ENCODE peak calls at places on chromosomes 6 and 20, in eight cellular contexts. One of them, this sample, is unnamed.

GRCh38 chr6:106997392-106998257 is 23.1 kb upstream of the CD24 start:
- DNase-seq in stimulated activated CD4-positive, alpha-beta T cell treated with anti-CD3 and anti-CD28 coated beads, Interleukin-12 subunit alpha, Interleukin-12 subunit beta, amount 100 ng/mL, for 48 hours: peak; percentile 50
- DNase-seq in lower leg skin: no peak
- DNase-seq in NCI-H1092 treated with DMSO at 0.1 percent for 48 hours: peak; percentile 61
- DNase-seq in activated effector memory CD4-positive, alpha-beta T cell treated with anti-CD3 and anti-CD28 coated beads, Interleukin-2, amount 50 U/mL, for 16 hours: peak; percentile 80
- DNase-seq in mammary epithelial cell: peak; percentile 49
- DNase-seq in heart right ventricle: no peak
- DNase-seq in GM10248: peak; percentile 78
- DNase-seq in this sample: no peak

GRCh38 chr6:33112148-33112547 is 36.4 kb downstream of the HLA-DPB1 start:
- DNase-seq in stimulated activated CD4-positive, alpha-beta T cell treated with anti-CD3 and anti-CD28 coated beads, Interleukin-12 subunit alpha, Interleukin-12 subunit beta, amount 100 ng/mL, for 48 hours: no peak
- DNase-seq in lower leg skin: no peak
- DNase-seq in NCI-H1092 treated with DMSO at 0.1 percent for 48 hours: no peak
- DNase-seq in activated effector memory CD4-positive, alpha-beta T cell treated with anti-CD3 and anti-CD28 coated beads, Interleukin-2, amount 50 U/mL, for 16 hours: no peak
- DNase-seq in mammary epithelial cell: peak; percentile 36
- DNase-seq in heart right ventricle: peak; percentile 45
- DNase-seq in GM10248: peak; percentile 83
- DNase-seq in this sample: peak; percentile 43

GRCh38 chr6:127514396-127515227 is 4.5 kb downstream of the MTCL3 start:
- DNase-seq in stimulated activated CD4-positive, alpha-beta T cell treated with anti-CD3 and anti-CD28 coated beads, Interleukin-12 subunit alpha, Interleukin-12 subunit beta, amount 100 ng/mL, for 48 hours: peak; percentile 44
- DNase-seq in lower leg skin: peak; percentile 86
- DNase-seq in NCI-H1092 treated with DMSO at 0.1 percent for 48 hours: peak; percentile 19
- DNase-seq in activated effector memory CD4-positive, alpha-beta T cell treated with anti-CD3 and anti-CD28 coated beads, Interleukin-2, amount 50 U/mL, for 16 hours: peak; percentile 83
- DNase-seq in mammary epithelial cell: peak; percentile 29
- DNase-seq in heart right ventricle: peak; percentile 42
- DNase-seq in GM10248: no peak
- DNase-seq in this sample: peak; percentile 57

GRCh38 chr20:21521596-21522478 is 8.0 kb upstream of the NKX2-2 start:
- DNase-seq in stimulated activated CD4-positive, alpha-beta T cell treated with anti-CD3 and anti-CD28 coated beads, Interleukin-12 subunit alpha, Interleukin-12 subunit beta, amount 100 ng/mL, for 48 hours: no peak
- DNase-seq in lower leg skin: no peak
- DNase-seq in NCI-H1092 treated with DMSO at 0.1 percent for 48 hours: peak; percentile 32
- DNase-seq in activated effector memory CD4-positive, alpha-beta T cell treated with anti-CD3 and anti-CD28 coated beads, Interleukin-2, amount 50 U/mL, for 16 hours: no peak
- DNase-seq in mammary epithelial cell: no peak
- DNase-seq in heart right ventricle: no peak
- DNase-seq in GM10248: no peak
- DNase-seq in this sample: no peak

GRCh38 chr6:91476000-91476399 is 889.1 kb upstream of the MAP3K7 start:
- DNase-seq in stimulated activated CD4-positive, alpha-beta T cell treated with anti-CD3 and anti-CD28 coated beads, Interleukin-12 subunit alpha, Interleukin-12 subunit beta, amount 100 ng/mL, for 48 hours: no peak
- DNase-seq in lower leg skin: no peak
- DNase-seq in NCI-H1092 treated with DMSO at 0.1 percent for 48 hours: no peak
- DNase-seq in activated effector memory CD4-positive, alpha-beta T cell treated with anti-CD3 and anti-CD28 coated beads, Interleukin-2, amount 50 U/mL, for 16 hours: no peak
- DNase-seq in mammary epithelial cell: peak; percentile 27
- DNase-seq in heart right ventricle: no peak
- DNase-seq in GM10248: peak; percentile 8
- DNase-seq in this sample: no peak

GRCh38 chr6:99606670-99607415 is at the start of gene PRDM13:
- DNase-seq in stimulated activated CD4-positive, alpha-beta T cell treated with anti-CD3 and anti-CD28 coated beads, Interleukin-12 subunit alpha, Interleukin-12 subunit beta, amount 100 ng/mL, for 48 hours: no peak
- DNase-seq in lower leg skin: no peak
- DNase-seq in NCI-H1092 treated with DMSO at 0.1 percent for 48 hours: peak; percentile 9
- DNase-seq in activated effector memory CD4-positive, alpha-beta T cell treated with anti-CD3 and anti-CD28 coated beads, Interleukin-2, amount 50 U/mL, for 16 hours: no peak
- DNase-seq in mammary epithelial cell: no peak
- DNase-seq in heart right ventricle: no peak
- DNase-seq in GM10248: no peak
- DNase-seq in this sample: no peak

GRCh38 chr20:2167122-2167521 is 65.5 kb downstream of the STK35 start:
- DNase-seq in stimulated activated CD4-positive, alpha-beta T cell treated with anti-CD3 and anti-CD28 coated beads, Interleukin-12 subunit alpha, Interleukin-12 subunit beta, amount 100 ng/mL, for 48 hours: no peak
- DNase-seq in lower leg skin: peak; percentile 10
- DNase-seq in NCI-H1092 treated with DMSO at 0.1 percent for 48 hours: no peak
- DNase-seq in activated effector memory CD4-positive, alpha-beta T cell treated with anti-CD3 and anti-CD28 coated beads, Interleukin-2, amount 50 U/mL, for 16 hours: no peak
- DNase-seq in mammary epithelial cell: no peak
- DNase-seq in heart right ventricle: no peak
- DNase-seq in GM10248: no peak
- DNase-seq in this sample: no peak

GRCh38 chr6:155171109-155171746 is 92.6 kb upstream of the CLDN20 start:
- DNase-seq in stimulated activated CD4-positive, alpha-beta T cell treated with anti-CD3 and anti-CD28 coated beads, Interleukin-12 subunit alpha, Interleukin-12 subunit beta, amount 100 ng/mL, for 48 hours: peak; percentile 79
- DNase-seq in lower leg skin: peak; percentile 93
- DNase-seq in NCI-H1092 treated with DMSO at 0.1 percent for 48 hours: no peak
- DNase-seq in activated effector memory CD4-positive, alpha-beta T cell treated with anti-CD3 and anti-CD28 coated beads, Interleukin-2, amount 50 U/mL, for 16 hours: peak; percentile 94
- DNase-seq in mammary epithelial cell: peak; percentile 90
- DNase-seq in heart right ventricle: peak; percentile 55
- DNase-seq in GM10248: peak; percentile 81
- DNase-seq in this sample: no peak

GRCh38 chr6:14088600-14089168 is 28.9 kb upstream of the CD83 start:
- DNase-seq in stimulated activated CD4-positive, alpha-beta T cell treated with anti-CD3 and anti-CD28 coated beads, Interleukin-12 subunit alpha, Interleukin-12 subunit beta, amount 100 ng/mL, for 48 hours: no peak
- DNase-seq in lower leg skin: no peak
- DNase-seq in NCI-H1092 treated with DMSO at 0.1 percent for 48 hours: no peak
- DNase-seq in activated effector memory CD4-positive, alpha-beta T cell treated with anti-CD3 and anti-CD28 coated beads, Interleukin-2, amount 50 U/mL, for 16 hours: no peak
- DNase-seq in mammary epithelial cell: peak; percentile 17
- DNase-seq in heart right ventricle: no peak
- DNase-seq in GM10248: no peak
- DNase-seq in this sample: no peak

GRCh38 chr20:10522328-10522727 is 87.2 kb downstream of the SLX4IP start:
- DNase-seq in stimulated activated CD4-positive, alpha-beta T cell treated with anti-CD3 and anti-CD28 coated beads, Interleukin-12 subunit alpha, Interleukin-12 subunit beta, amount 100 ng/mL, for 48 hours: no peak
- DNase-seq in lower leg skin: no peak
- DNase-seq in NCI-H1092 treated with DMSO at 0.1 percent for 48 hours: no peak
- DNase-seq in activated effector memory CD4-positive, alpha-beta T cell treated with anti-CD3 and anti-CD28 coated beads, Interleukin-2, amount 50 U/mL, for 16 hours: no peak
- DNase-seq in mammary epithelial cell: no peak
- DNase-seq in heart right ventricle: no peak
- DNase-seq in GM10248: no peak
- DNase-seq in this sample: no peak

GRCh38 chr20:43508604-43509040 is 1.1 kb downstream of the L3MBTL1 start:
- DNase-seq in stimulated activated CD4-positive, alpha-beta T cell treated with anti-CD3 and anti-CD28 coated beads, Interleukin-12 subunit alpha, Interleukin-12 subunit beta, amount 100 ng/mL, for 48 hours: no peak
- DNase-seq in lower leg skin: no peak
- DNase-seq in NCI-H1092 treated with DMSO at 0.1 percent for 48 hours: no peak
- DNase-seq in activated effector memory CD4-positive, alpha-beta T cell treated with anti-CD3 and anti-CD28 coated beads, Interleukin-2, amount 50 U/mL, for 16 hours: no peak
- DNase-seq in mammary epithelial cell: no peak
- DNase-seq in heart right ventricle: no peak
- DNase-seq in GM10248: no peak
- DNase-seq in this sample: no peak